ENCODE peak calls at places on chromosome 15, in four cellular contexts. O, Z, C and Q are unnamed samples.

GRCh38 chr15:88881781-88882180 is 13.6 kb downstream of the HAPLN3 start:
- DNase-seq in C (no peak), O (no peak), Z (peak), Q (no peak)

GRCh38 chr15:68442041-68442440 is 10.1 kb upstream of the ITGA11 start:
- DNase-seq in C (no peak), Z (no peak), O (no peak), Q (no peak)

GRCh38 chr15:83904107-83904720 is 250.3 kb downstream of the ADAMTSL3 start:
- DNase-seq in C (peak), O (no peak), Z (peak), Q (no peak)

GRCh38 chr15:86255247-86255646 is 175.6 kb downstream of the AGBL1 start:
- DNase-seq in Z (no peak), O (no peak), C (no peak), Q (peak)

GRCh38 chr15:36356978-36357582 is 222.3 kb upstream of the CDIN1 start:
- DNase-seq in Z (peak), O (no peak), C (peak), Q (no peak)

GRCh38 chr15:42313463-42313862 is 40.2 kb upstream of the TMEM87A start:
- DNase-seq in Z (no peak), C (no peak), O (no peak), Q (no peak)

GRCh38 chr15:93859176-93859575 is 372.2 kb upstream of the MCTP2 start:
- DNase-seq in Z (no peak), O (no peak), C (no peak), Q (no peak)

GRCh38 chr15:25690673-25691543 is 172.2 kb downstream of the ATP10A start:
- DNase-seq in Z (peak), C (no peak), O (no peak), Q (peak)

GRCh38 chr15:48520376-48521155 is 124.9 kb downstream of the FBN1 start:
- DNase-seq in Z (no peak), O (no peak), C (no peak), Q (no peak)
- TF ChIP-seq CTCF in Z (no peak), O (no peak), C (no peak), Q (no peak)

DNA sequence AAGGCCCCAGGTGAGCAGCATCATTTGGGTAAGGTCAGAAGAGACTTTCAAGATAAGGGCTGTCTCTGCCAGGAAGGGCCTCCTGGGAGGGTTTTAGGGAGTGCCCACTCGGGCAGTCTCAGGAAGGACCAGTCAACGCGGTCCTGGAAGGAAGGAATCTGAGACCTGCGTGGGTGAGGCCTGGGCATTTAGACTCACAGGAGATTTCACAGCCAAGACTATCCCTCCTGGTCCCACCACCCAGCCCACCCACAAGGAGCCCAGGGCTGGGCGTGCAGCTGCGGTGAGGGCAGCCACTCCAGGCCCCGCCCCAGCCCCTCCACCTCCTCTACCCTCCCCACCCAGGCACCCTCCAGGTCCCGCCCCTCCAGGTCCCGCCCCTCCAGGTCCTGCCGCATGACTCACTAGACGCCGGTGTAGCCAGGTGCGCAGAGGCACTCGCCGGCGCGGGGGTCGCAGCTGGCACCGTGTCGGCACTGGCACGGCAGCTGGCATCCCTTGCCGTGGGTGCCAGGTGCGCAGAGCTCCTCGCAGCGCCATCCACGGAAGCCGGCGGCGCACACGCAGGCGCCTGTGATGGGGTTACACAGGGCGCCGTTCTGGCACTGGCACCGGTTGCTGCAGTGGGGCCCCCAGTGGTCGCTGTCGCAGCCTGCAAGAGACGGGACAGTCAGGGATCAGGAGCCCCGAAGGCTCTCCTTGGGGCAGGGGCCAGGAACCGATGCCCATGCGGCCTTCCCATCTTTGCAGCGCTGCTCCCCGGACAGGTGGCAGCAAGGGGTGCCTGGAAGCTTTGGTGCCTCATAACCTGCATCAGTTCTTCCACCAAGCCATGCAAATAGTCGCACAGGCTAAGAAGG is 112.8 kb downstream of the RAB11A start:
- DNase-seq in Z (no peak), C (no peak), O (no peak), Q (peak)
- TF ChIP-seq CTCF in Z (no peak), C (no peak), O (no peak), Q (no peak)

DNA sequence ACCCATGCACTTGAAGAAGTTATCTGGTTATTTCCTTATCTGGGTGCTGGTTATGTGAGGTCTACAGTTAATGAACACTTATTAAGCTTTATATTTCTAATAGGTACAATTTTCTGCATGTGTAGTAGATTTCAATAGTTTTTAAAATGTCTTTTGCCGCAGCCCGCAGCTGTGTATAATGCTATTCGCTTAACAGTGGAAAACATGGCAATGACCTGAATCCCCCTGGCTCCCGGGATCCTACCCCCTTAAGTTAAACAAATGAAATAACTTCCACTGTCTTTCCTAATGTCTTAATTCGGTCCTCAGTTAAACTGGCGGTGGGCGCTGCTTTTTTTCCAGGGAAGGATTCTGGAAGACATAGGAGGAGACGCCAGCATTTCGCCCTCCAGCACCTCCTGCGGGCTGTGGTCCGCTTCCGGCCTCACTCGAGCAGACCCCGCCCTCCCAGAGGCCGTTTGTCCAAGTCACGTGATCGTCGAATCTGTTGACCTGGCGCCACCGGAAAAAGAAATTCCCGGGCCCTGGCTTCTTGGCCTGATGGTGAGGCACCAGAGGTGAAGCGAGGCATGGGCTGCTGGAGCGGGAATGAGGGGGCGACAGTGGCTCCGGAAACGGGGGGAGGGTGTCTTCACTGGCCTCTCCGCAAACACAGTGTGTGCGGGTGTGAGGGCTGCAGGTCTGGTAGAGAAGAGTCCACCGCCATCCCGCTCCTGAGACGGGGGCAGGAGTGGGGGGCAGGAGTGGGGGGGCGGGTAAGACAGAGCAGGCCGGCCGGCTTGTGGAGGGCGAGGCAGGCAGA is 45.6 kb upstream of the CSPG4 start:
- DNase-seq in Z (peak), O (peak), C (peak), Q (peak)
- TF ChIP-seq CTCF in Z (peak), O (peak), C (peak), Q (peak)

GRCh38 chr15:71239592-71240364 is 124.5 kb downstream of the THSD4 start:
- DNase-seq in O (no peak), C (peak), Z (peak), Q (no peak)

GRCh38 chr15:71242292-71242691 is 127.0 kb downstream of the THSD4 start:
- DNase-seq in C (no peak), O (no peak), Z (no peak), Q (no peak)

GRCh38 chr15:71232411-71232810 is 117.1 kb downstream of the THSD4 start:
- DNase-seq in O (no peak), C (no peak), Z (peak), Q (no peak)

GRCh38 chr15:71238926-71239325 is 123.7 kb downstream of the THSD4 start:
- DNase-seq in Z (peak), O (no peak), C (no peak), Q (no peak)

DNA sequence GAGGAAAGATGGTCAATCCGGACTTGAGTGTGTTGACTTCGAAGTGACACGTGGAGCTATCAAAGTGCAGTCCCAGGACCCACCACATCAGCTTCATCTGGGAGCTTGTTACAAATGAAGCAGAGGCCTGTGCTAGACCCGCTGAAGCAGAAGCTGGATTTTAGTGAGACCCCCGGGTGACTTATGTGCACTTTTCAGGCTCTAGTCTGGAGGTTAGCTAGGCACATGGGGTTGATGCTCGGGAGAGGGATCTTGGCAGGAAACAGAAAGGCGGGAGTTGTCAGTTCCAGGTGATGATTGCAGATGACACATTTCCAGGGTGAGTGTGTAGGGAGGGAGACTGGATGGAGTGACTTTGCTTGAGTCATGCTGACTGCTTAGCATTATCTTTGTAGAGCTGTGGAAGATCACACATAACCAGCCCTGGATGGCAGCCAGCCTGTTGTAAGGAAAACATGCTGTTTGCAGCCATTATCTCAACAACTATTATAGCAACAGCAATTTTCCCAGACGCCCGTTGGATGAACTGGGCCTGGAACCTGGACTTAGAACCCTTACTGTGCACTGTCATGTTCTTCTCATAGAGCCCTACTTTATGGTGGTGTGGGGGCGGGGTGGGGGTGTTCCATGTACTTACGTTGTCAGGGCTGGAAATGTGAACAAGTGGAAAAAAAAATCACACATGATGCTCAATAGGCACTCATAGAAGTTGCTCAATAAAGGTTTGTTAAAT is 122.4 kb downstream of the THSD4 start:
- DNase-seq in O (peak), Z (peak), C (peak), Q (peak)
- TF ChIP-seq CTCF in O (no peak), Z (no peak), C (no peak), Q (no peak)

GRCh38 chr15:32134777-32135307 is 104.5 kb downstream of the CHRNA7 start:
- DNase-seq in O (no peak), C (no peak), Z (no peak), Q (no peak)

GRCh38 chr15:32135326-32135725 is 105.0 kb downstream of the CHRNA7 start:
- DNase-seq in Z (no peak), C (no peak), O (no peak), Q (no peak)

GRCh38 chr15:32131803-32132202 is 101.5 kb downstream of the CHRNA7 start:
- DNase-seq in Z (no peak), O (no peak), C (no peak), Q (no peak)

GRCh38 chr15:32132850-32133249 is 102.5 kb downstream of the CHRNA7 start:
- DNase-seq in Z (no peak), C (no peak), O (no peak), Q (no peak)

DNA sequence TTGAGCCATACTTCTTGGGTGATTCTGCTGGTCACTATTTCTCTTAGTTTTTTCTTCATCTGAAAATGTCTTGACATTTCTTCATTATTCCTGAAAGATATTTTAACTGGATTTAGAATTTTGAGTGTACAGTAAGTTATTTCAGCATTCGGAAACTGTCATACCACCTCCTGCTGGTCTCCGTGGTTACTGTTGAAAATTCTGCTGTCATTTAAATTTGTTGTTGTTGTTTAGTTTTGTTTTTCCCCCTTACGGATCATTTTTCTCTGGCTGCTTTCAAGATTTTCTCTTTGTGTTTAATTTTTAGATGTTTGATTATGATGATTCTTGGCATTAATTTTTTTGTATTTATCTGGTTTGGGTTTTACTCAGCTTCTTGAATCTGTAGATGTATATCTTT is 100.5 kb downstream of the CHRNA7 start:
- DNase-seq in O (no peak), Z (no peak), C (no peak), Q (no peak)
- TF ChIP-seq CTCF in O (no peak), Z (no peak), C (no peak), Q (no peak)

DNA sequence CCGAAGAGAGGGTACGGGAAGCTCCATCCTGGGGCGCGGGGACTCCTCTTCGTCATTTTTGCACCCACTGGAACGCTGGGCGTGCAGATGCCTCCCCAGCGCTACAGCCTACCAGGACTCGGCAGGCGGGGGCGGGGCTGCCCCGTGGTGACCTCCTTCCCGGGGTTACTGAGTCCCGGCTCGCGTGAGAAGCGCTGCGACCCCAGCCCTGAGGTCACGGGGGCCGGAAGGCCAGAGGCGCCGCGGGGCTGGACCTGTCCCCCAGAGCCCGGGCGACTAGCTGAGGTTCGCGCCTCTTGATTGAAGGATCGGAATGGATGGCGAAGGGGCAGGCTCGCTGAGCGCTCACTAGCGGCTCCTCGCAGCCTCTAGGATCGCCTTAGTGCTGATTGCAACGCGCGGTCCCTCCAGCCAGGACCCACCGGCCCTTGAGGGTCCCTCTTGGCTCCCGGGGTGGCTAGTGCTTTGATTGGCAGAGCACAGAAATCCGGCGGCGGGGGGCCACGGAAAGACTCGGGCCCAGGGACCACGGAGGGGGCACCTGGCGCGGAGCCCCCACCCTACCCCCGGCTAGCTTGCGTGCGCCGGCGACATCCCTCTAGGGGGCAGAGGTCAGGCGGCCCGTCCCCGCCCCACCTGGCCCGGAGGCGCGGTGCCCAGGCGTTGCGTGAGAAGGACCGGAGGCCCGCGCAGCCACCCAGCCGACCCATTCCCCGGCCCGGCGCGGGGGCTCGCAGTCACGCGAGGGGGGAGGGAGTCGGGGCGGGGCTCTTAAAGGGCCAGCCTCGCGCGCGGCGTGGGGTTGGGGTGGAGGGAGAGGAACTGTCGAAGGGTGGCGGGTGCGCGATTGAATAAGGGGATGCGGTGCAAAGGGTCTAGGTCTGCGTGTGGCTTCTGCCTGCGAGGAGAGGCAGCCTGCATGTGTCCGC is 781 bp upstream of the CYP1A1 start:
- DNase-seq in Z (no peak), C (no peak), O (peak), Q (no peak)
- TF ChIP-seq CTCF in Z (no peak), C (no peak), O (no peak), Q (no peak)